ENCODE peak calls at places on chromosomes 12 and 14, in ten cellular contexts. N is endothelial cell of umbilical vein, Y is neural progenitor cell, S is fibroblast of lung, D is PC-3, Q is astrocyte, K is H9, I is SK-N-SH, M is mammary epithelial cell, J is IMR-90. P is an unnamed sample.
A peak's percentile ranks its signal among the peaks of the same experiment; 100 is the strongest.

GRCh38 chr12:6754406-6754805 is 1.5 kb upstream of the MLF2 start:
- DNase-seq in N (no peak), Y (no peak), S (no peak), D (no peak), Q (no peak), K (no peak), I (no peak), M (no peak), J (no peak), P (no peak)

GRCh38 chr12:71415336-71416231 is 24.0 kb upstream of the LGR5 start:
- DNase-seq in N (peak; percentile 49), Y (peak; percentile 82), S (peak; percentile 36), D (peak; percentile 81), Q (peak; percentile 25), K (peak; percentile 41), I (peak; percentile 68), M (peak; percentile 34), J (peak; percentile 59), P (peak; percentile 47)

GRCh38 chr12:80692114-80692513 is 15.3 kb upstream of the MYF6 start:
- DNase-seq in N (no peak), Y (no peak), S (no peak), D (no peak), Q (no peak), K (no peak), I (no peak), M (no peak), J (no peak), P (no peak)

GRCh38 chr14:22641851-22642250 is 2.3 kb downstream of the OR6J1 start:
- DNase-seq in N (no peak), Y (no peak), S (no peak), D (peak; percentile 67), Q (no peak), K (no peak), I (no peak), M (peak; percentile 32), J (no peak), P (no peak)

GRCh38 chr12:13981296-13981962 is at the start of gene GRIN2B:
- DNase-seq in N (no peak), Y (peak; percentile 58), S (no peak), D (no peak), Q (no peak), K (peak; percentile 62), I (peak; percentile 15), M (no peak), J (no peak), P (no peak)

GRCh38 chr14:75427482-75428229 is at the start of gene JDP2:
- DNase-seq in N (peak; percentile 57), Y (peak; percentile 89), S (peak; percentile 75), D (peak; percentile 37), Q (peak; percentile 60), K (peak; percentile 78), I (peak; percentile 93), M (peak; percentile 26), J (peak; percentile 76), P (peak; percentile 71)

GRCh38 chr12:29561736-29562135 is 64.2 kb upstream of the OVCH1 start:
- DNase-seq in N (no peak), Y (no peak), S (peak; percentile 14), D (peak; percentile 49), Q (peak; percentile 18), K (no peak), I (no peak), M (no peak), J (no peak), P (no peak)

GRCh38 chr14:63499701-63500250 is 43.4 kb downstream of the PPP2R5E start:
- DNase-seq in N (no peak), Y (no peak), S (peak; percentile 65), D (peak; percentile 88), Q (peak; percentile 62), K (no peak), I (no peak), M (no peak), J (peak; percentile 77), P (no peak)

GRCh38 chr14:65003394-65003793 is 16.7 kb downstream of the FNTB start:
- DNase-seq in N (no peak), Y (no peak), S (no peak), D (no peak), Q (no peak), K (no peak), I (no peak), M (no peak), J (no peak), P (no peak)

GRCh38 chr12:52246720-52247621 is 13.9 kb downstream of the KRT7 start:
- DNase-seq in N (no peak), Y (no peak), S (peak; percentile 37), D (peak; percentile 86), Q (no peak), K (no peak), I (no peak), M (no peak), J (no peak), P (no peak)

GRCh38 chr14:44639986-44640385 is 132.9 kb upstream of the FSCB start:
- DNase-seq in N (no peak), Y (no peak), S (no peak), D (no peak), Q (no peak), K (no peak), I (no peak), M (no peak), J (no peak), P (no peak)

GRCh38 chr14:92473947-92474535 is 39.5 kb upstream of the RIN3 start:
- DNase-seq in N (no peak), Y (no peak), S (peak; percentile 24), D (no peak), Q (peak; percentile 16), K (no peak), I (no peak), M (no peak), J (peak; percentile 16), P (no peak)

GRCh38 chr14:87002831-87003230 is 990.2 kb downstream of the GALC start:
- DNase-seq in N (no peak), Y (no peak), S (peak; percentile 10), D (no peak), Q (no peak), K (no peak), I (no peak), M (no peak), J (peak; percentile 5), P (no peak)

GRCh38 chr14:103879118-103879569 is 31.8 kb upstream of the PPP1R13B start:
- DNase-seq in N (no peak), Y (no peak), S (no peak), D (no peak), Q (no peak), K (no peak), I (no peak), M (no peak), J (no peak), P (no peak)

DNA sequence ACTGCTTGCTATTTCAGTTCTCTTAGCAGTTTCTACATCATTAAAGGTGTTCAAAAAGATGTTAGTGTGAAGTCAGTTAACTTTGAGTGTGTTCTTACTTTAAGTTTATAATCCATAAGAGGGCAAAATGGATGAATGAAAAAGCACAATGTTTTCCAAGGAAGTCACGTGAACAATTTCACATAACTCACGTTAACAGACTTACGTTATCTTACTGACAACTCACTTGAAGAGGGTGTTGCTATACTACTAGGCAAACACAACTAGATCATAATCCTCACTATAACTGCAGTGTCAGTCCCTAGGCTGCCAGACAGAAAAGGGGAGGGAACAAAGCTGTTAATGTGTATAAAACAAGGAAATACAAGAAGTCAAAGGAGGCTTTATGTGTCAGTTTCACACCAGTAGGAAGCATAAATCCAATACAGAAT is 6.4 kb downstream of the SLC2A13 start:
- DNase-seq in N (peak; percentile 8), Y (no peak), S (no peak), D (no peak), Q (no peak), K (no peak), I (no peak), M (no peak), J (no peak), P (no peak)
- H2AFZ ChIP-seq in N (no peak overlapping the region), Y (no peak overlapping the region), S (no peak overlapping the region), D (no peak overlapping the region), Q (no peak overlapping the region), K (no peak overlapping the region), I (no peak overlapping the region), M (no peak overlapping the region), J (no peak overlapping the region), P (no peak overlapping the region)

DNA sequence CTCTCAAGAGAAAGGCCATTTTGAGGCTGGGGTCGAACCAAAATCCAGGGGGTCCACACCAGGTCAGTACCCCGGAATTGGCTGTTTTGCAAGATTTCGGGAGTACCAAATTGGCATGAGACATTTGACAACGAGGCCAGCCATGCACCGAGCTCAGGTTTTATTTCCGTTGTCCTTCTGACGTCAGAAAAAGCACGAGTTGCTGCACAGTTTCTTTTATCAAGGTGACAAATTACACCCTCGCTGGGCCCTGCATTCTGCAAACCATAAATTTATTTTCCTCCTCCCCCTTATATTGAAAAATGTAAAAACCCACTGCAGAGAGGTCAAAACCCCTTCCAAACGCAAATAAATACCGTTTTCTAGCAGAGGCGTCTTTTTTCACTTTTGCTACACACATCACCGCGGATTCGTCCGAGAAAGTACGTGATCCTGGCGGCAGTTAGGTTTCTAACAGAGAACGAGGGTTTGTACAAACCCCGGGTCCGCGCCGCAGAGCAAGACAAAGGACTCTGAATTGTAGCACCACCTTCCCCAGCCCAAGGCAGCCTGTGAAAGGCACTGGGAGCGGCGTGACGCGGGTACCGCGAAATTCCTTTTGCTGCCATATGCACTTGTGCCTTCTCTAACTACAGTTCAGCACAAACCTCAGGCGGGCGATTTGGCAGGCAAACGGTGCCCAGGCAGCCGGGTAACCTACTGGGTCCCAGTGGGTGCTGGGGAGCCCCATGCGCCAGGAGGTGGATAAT is 1.8 kb downstream of the SLC38A1 start:
- DNase-seq in N (peak; percentile 78), Y (peak; percentile 82), S (peak; percentile 76), D (peak; percentile 48), Q (peak; percentile 63), K (peak; percentile 72), I (peak; percentile 60), M (peak; percentile 51), J (peak; percentile 64), P (peak; percentile 52)
- H2AFZ ChIP-seq in N (peak overlapping the region; percentile 46), Y (peak overlapping the region; percentile 61), S (peak overlapping the region; percentile 6), D (peak overlapping the region; percentile 26), Q (peak overlapping the region; percentile 96), K (no peak overlapping the region), I (peak overlapping the region; percentile 92), M (no peak overlapping the region), J (peak overlapping the region; percentile 93), P (peak overlapping the region; percentile 96)

GRCh38 chr12:115190191-115190590 is 506.2 kb upstream of the TBX3 start:
- DNase-seq in N (no peak), Y (no peak), S (no peak), D (no peak), Q (no peak), K (no peak), I (no peak), M (no peak), J (no peak), P (no peak)
- H2AFZ ChIP-seq in N (no peak overlapping the region), Y (peak overlapping the region; percentile 77), S (peak overlapping the region; percentile 45), D (no peak overlapping the region), Q (no peak overlapping the region), K (peak overlapping the region; percentile 86), I (no peak overlapping the region), M (no peak overlapping the region), J (no peak overlapping the region), P (no peak overlapping the region)

DNA sequence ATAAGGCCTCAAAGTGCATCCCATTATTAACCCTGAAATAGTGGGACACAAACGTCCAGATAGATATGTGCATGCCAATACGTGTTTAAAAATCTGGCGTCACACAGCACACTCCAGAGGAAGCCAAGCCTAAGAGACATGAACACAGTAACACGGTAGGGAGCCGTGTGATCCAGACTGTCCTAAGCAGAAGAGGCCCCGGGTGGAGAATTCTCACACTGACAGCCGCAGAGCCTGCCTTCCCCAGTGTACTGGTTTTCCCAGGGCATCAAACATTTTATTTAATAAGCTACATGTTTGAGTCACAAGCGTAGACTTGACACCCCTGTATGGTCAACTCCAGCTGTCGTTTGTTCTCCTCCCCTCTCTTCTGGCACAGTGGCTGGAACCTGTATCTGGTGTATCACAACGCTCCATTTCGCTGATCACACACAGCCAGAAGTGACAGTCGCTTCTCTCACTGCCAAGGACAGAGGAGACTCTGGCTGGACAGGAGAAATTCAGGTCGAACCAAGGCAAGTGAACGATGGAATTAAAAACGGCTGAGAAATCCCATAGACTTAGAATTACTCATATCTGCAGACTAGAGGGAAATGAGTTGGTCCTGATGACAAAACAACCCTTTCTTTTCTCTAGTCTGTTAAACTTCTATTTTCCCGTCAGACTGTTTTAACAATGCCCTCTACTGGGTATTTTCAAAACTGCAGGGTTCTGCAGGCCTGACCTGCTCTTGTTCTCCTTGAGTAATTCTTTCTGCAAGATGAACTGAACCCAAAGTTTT is 359.9 kb downstream of the RGS6 start:
- DNase-seq in N (peak; percentile 5), Y (peak; percentile 59), S (peak; percentile 16), D (peak; percentile 85), Q (peak; percentile 3), K (no peak), I (peak; percentile 31), M (peak; percentile 54), J (peak; percentile 58), P (peak; percentile 63)
- H2AFZ ChIP-seq in N (no peak overlapping the region), Y (no peak overlapping the region), S (no peak overlapping the region), D (no peak overlapping the region), Q (no peak overlapping the region), K (no peak overlapping the region), I (peak overlapping the region; percentile 68), M (no peak overlapping the region), J (no peak overlapping the region), P (no peak overlapping the region)